ENCODE peak calls at places on chromosome 2, in seven cellular contexts. P, T, E, C, F, D and W are unnamed samples.

GRCh38 chr2:216774620-216775019 is 79.3 kb upstream of the IGFBP5 start:
- DNase-seq in T (peak; percentile 92), F (peak; percentile 20), C (no peak), P (no peak), E (peak; percentile 89), D (peak; percentile 77), W (peak; percentile 63)

GRCh38 chr2:102301867-102302362 is 9.4 kb upstream of the IL1RL1 start:
- DNase-seq in P (no peak), T (no peak), E (no peak), F (no peak), C (peak; percentile 36), D (no peak), W (no peak)

GRCh38 chr2:192025607-192026006 is 169.1 kb downstream of the TMEFF2 start:
- DNase-seq in D (no peak), F (no peak), P (no peak), E (no peak), C (no peak), T (no peak), W (no peak)

GRCh38 chr2:139763705-139764104 is 983.5 kb upstream of the NXPH2 start:
- DNase-seq in F (no peak), C (no peak), T (no peak), E (no peak), D (no peak), P (no peak), W (no peak)

GRCh38 chr2:68318686-68319396 is 908 bp downstream of the CNRIP1 start:
- DNase-seq in F (no peak), C (no peak), P (no peak), D (peak; percentile 38), E (peak; percentile 23), T (peak; percentile 56), W (no peak)

GRCh38 chr2:128237911-128238697 is 80.6 kb downstream of the HS6ST1 start:
- DNase-seq in D (no peak), E (no peak), F (no peak), P (no peak), T (no peak), C (no peak), W (no peak)

GRCh38 chr2:27977623-27978312 is 87.2 kb downstream of the BABAM2 start:
- DNase-seq in D (no peak), T (no peak), C (peak; percentile 70), F (peak; percentile 18), P (no peak), E (peak; percentile 26), W (peak; percentile 80)

GRCh38 chr2:97724073-97724410 is 10.7 kb downstream of the ZAP70 start:
- DNase-seq in D (no peak), F (no peak), P (no peak), C (no peak), E (no peak), T (no peak), W (no peak)

GRCh38 chr2:176114120-176114929 is 2.3 kb upstream of the HOXD10 start:
- DNase-seq in E (no peak), P (no peak), D (no peak), C (no peak), F (no peak), T (no peak), W (no peak)

GRCh38 chr2:161102770-161103450 is 57.3 kb upstream of the TANK start:
- DNase-seq in C (no peak), T (no peak), E (no peak), P (no peak), D (no peak), F (no peak), W (no peak)

GRCh38 chr2:3738454-3738853 is 35.1 kb downstream of the DCDC2C start:
- DNase-seq in D (no peak), F (no peak), E (no peak), T (no peak), P (peak; percentile 75), C (no peak), W (no peak)

GRCh38 chr2:105627530-105627929 is 117.2 kb upstream of the NCK2 start:
- DNase-seq in P (no peak), T (no peak), E (no peak), F (no peak), C (no peak), D (no peak), W (no peak)

GRCh38 chr2:29397743-29398142 is 282.5 kb downstream of the CLIP4 start:
- DNase-seq in E (no peak), C (no peak), D (no peak), F (no peak), P (no peak), T (no peak), W (no peak)

GRCh38 chr2:222353998-222354397 is 55.2 kb upstream of the PAX3 start:
- DNase-seq in P (no peak), T (no peak), F (no peak), D (peak; percentile 24), E (no peak), C (no peak), W (no peak)

GRCh38 chr2:21395366-21395765 is 271.6 kb downstream of the TDRD15 start:
- DNase-seq in T (no peak), F (no peak), C (no peak), E (no peak), P (no peak), D (no peak), W (no peak)

GRCh38 chr2:94923196-94923595 is 52.0 kb downstream of the TEKT4 start:
- DNase-seq in D (no peak), C (no peak), E (no peak), F (no peak), T (no peak), P (no peak), W (no peak)

GRCh38 chr2:197122821-197123220 is 187.8 kb downstream of the ANKRD44 start:
- DNase-seq in E (no peak), T (no peak), C (no peak), F (no peak), P (no peak), D (no peak), W (no peak)

GRCh38 chr2:164514491-164514890 is 106.8 kb downstream of the GRB14 start:
- DNase-seq in T (no peak), D (no peak), F (peak; percentile 92), P (no peak), E (no peak), C (no peak), W (no peak)

GRCh38 chr2:188695953-188696352 is 278.2 kb upstream of the COL3A1 start:
- DNase-seq in E (no peak), C (no peak), P (no peak), D (no peak), T (no peak), F (no peak), W (peak; percentile 59)

GRCh38 chr2:70957838-70958237 is 20.6 kb upstream of the ANKRD53 start:
- DNase-seq in C (no peak), F (no peak), P (no peak), D (no peak), T (no peak), E (no peak), W (no peak)

GRCh38 chr2:174512345-174512744 is 25.5 kb upstream of the GPR155 start:
- DNase-seq in C (no peak), P (no peak), F (no peak), D (no peak), E (no peak), T (no peak), W (no peak)

GRCh38 chr2:174511580-174512260 is 24.9 kb upstream of the GPR155 start:
- DNase-seq in P (no peak), E (no peak), T (no peak), D (no peak), C (no peak), F (no peak), W (no peak)

GRCh38 chr2:174510583-174511189 is 23.9 kb upstream of the GPR155 start:
- DNase-seq in E (no peak), P (no peak), T (no peak), C (no peak), F (no peak), D (no peak), W (no peak)
- H3K9me3 ChIP-seq in E (peaks cover 6% of the 10 kb centered on the region), P (peaks cover 33% of the 10 kb centered on the region), T (peaks cover 5% of the 10 kb centered on the region), C (peaks cover 13% of the 10 kb centered on the region), F (peaks cover 17% of the 10 kb centered on the region), D (peaks cover 34% of the 10 kb centered on the region), W (peaks cover 18% of the 10 kb centered on the region)

GRCh38 chr2:219081701-219082331 is 21.1 kb upstream of the IHH start:
- DNase-seq in C (no peak), T (no peak), P (no peak), F (no peak), E (no peak), D (no peak), W (no peak)

GRCh38 chr2:219081096-219081495 is 20.4 kb upstream of the IHH start:
- DNase-seq in E (no peak), P (no peak), D (no peak), T (no peak), C (no peak), F (no peak), W (no peak)

GRCh38 chr2:219076253-219076652 is 15.5 kb upstream of the IHH start:
- DNase-seq in E (no peak), C (no peak), D (no peak), F (no peak), P (no peak), T (no peak), W (no peak)

GRCh38 chr2:219079417-219079816 is 18.7 kb upstream of the IHH start:
- DNase-seq in C (no peak), E (no peak), F (no peak), P (no peak), D (no peak), T (no peak), W (no peak)

GRCh38 chr2:219078126-219078525 is 17.4 kb upstream of the IHH start:
- DNase-seq in E (no peak), C (no peak), P (no peak), D (no peak), T (no peak), F (no peak), W (no peak)
- H3K27ac ChIP-seq in E (no peak overlapping the region), C (no peak overlapping the region), P (no peak overlapping the region), D (no peak overlapping the region), T (no peak overlapping the region), F (no peak overlapping the region), W (no peak overlapping the region)

GRCh38 chr2:13522917-13523821 is 806.4 kb downstream of the TRIB2 start:
- DNase-seq in E (no peak), D (no peak), C (no peak), T (peak; percentile 58), F (peak; percentile 27), P (no peak), W (no peak)

GRCh38 chr2:13522096-13522495 is 805.4 kb downstream of the TRIB2 start:
- DNase-seq in T (no peak), E (no peak), F (no peak), C (no peak), P (no peak), D (no peak), W (no peak)

GRCh38 chr2:13524492-13524891 is 807.8 kb downstream of the TRIB2 start:
- DNase-seq in P (no peak), C (no peak), T (no peak), F (no peak), D (no peak), E (no peak), W (no peak)
- H3K9me3 ChIP-seq in P (peaks cover 2% of the 10 kb centered on the region), C (no peaks in the 10 kb centered on the region), T (no peaks in the 10 kb centered on the region), F (no peaks in the 10 kb centered on the region), D (no peaks in the 10 kb centered on the region), E (no peaks in the 10 kb centered on the region), W (no peaks in the 10 kb centered on the region)

DNA sequence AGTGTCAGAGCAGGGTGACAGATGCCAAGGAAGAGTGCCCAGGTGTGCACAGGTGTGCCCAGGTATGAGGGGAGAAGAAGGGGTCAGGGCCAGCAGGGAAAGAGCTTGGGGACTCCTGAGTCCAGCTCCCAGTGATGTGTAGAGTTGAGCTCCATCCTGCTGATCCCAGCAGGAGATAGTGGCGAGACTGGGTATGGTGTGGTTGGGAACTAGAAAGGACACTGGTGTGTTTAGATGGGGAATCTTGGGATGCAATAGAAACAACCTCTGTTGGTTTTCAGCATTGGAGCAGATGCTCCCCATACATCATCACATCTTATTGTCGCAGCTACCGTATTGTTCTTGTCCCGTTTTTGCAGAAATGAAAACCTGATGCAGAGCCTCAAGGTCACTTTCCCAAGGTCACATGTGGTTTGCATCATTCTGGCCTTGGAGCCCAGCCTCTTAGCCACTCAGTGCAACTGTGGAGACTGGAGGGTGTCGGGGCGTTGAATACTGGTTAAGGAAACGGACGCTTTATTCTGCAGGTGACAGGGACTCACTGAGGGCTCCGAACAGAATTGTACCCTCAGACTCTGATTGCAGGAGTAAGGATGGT is 166.7 kb downstream of the AGAP1 start:
- DNase-seq in E (no peak), T (no peak), D (no peak), F (no peak), P (no peak), C (no peak), W (no peak)
- H3K27ac ChIP-seq in E (no peak overlapping the region), T (no peak overlapping the region), D (no peak overlapping the region), F (no peak overlapping the region), P (no peak overlapping the region), C (no peak overlapping the region), W (no peak overlapping the region)